ENCODE peak calls at places on chromosomes 2 and 18, in six cellular contexts. V is CD8-positive, alpha-beta T cell; I is AG04450; Q is fibroblast of lung; Z is breast epithelium; F is AG04449. U is an unnamed sample.

GRCh38 chr2:80269806-80270205 is 34.7 kb downstream of the LRRTM1 start:
- DNase-seq in Z (no peak), F (no peak), V (no peak), I (no peak), Q (no peak), U (no peak)

GRCh38 chr2:13009027-13009426 is 292.3 kb downstream of the TRIB2 start:
- DNase-seq in Z (no peak), F (peak; percentile 4), Q (peak; percentile 18), I (no peak), V (no peak), U (no peak)

GRCh38 chr2:14540003-14540402 is 92.5 kb upstream of the LRATD1 start:
- DNase-seq in F (no peak), V (no peak), I (no peak), Z (no peak), Q (peak; percentile 58), U (no peak)

GRCh38 chr2:114661926-114662670 is 219.7 kb downstream of the DPP10 start:
- DNase-seq in F (no peak), Z (peak; percentile 47), V (no peak), Q (no peak), I (no peak), U (no peak)

GRCh38 chr2:152330235-152330866 is 4.6 kb upstream of the FMNL2 start:
- DNase-seq in F (no peak), Z (no peak), V (no peak), I (no peak), Q (no peak), U (no peak)

GRCh38 chr18:48540329-48541025 is 1.6 kb downstream of the CTIF start:
- DNase-seq in V (no peak), Z (peak; percentile 59), I (no peak), Q (peak; percentile 47), F (no peak), U (no peak)

GRCh38 chr2:238286095-238286494 is 2.3 kb downstream of the PER2 start:
- DNase-seq in Q (no peak), V (no peak), F (no peak), I (no peak), Z (no peak), U (no peak)

GRCh38 chr2:230330206-230330605 is 3.2 kb downstream of the SP140L start:
- DNase-seq in V (no peak), Q (no peak), Z (no peak), I (no peak), F (no peak), U (no peak)

GRCh38 chr2:43737097-43737854 is 36.6 kb upstream of the DYNC2LI1 start:
- DNase-seq in I (peak; percentile 53), Q (peak; percentile 72), V (no peak), Z (no peak), F (peak; percentile 82), U (peak; percentile 76)

GRCh38 chr18:5498452-5498851 is 45.3 kb downstream of the EPB41L3 start:
- DNase-seq in I (no peak), V (no peak), Q (no peak), F (no peak), Z (no peak), U (no peak)

GRCh38 chr2:1314254-1314653 is 99.0 kb upstream of the TPO start:
- DNase-seq in Z (no peak), V (no peak), Q (no peak), F (no peak), I (no peak), U (no peak)

GRCh38 chr18:76814256-76814655 is 8.1 kb upstream of the ZNF236 start:
- DNase-seq in F (no peak), V (no peak), Z (no peak), Q (no peak), I (no peak), U (no peak)

GRCh38 chr2:230956827-230957755 is 32.0 kb upstream of the GPR55 start:
- DNase-seq in Q (peak; percentile 20), F (no peak), Z (no peak), V (no peak), I (no peak), U (no peak)

GRCh38 chr18:44896817-44897216 is 216.1 kb downstream of the SETBP1 start:
- DNase-seq in I (no peak), V (no peak), Z (no peak), Q (no peak), F (no peak), U (no peak)

GRCh38 chr2:11873346-11873745 is 126.9 kb downstream of the LPIN1 start:
- DNase-seq in V (no peak), Q (peak; percentile 50), Z (no peak), F (no peak), I (no peak), U (no peak)

GRCh38 chr18:65938592-65939372 is 188.0 kb downstream of the CDH7 start:
- DNase-seq in I (no peak), F (no peak), Q (peak; percentile 31), Z (no peak), V (no peak), U (no peak)

GRCh38 chr2:40213071-40213470 is 238.8 kb downstream of the SLC8A1 start:
- DNase-seq in V (no peak), F (no peak), I (no peak), Z (no peak), Q (peak; percentile 46), U (no peak)

GRCh38 chr2:73938761-73939352 is 12.2 kb downstream of the DGUOK start:
- DNase-seq in Q (peak; percentile 49), I (peak; percentile 23), Z (no peak), V (no peak), F (peak; percentile 54), U (peak; percentile 49)

GRCh38 chr2:126656311-126657145 is 570 bp downstream of the GYPC start:
- DNase-seq in Z (no peak), I (no peak), F (no peak), Q (peak; percentile 58), V (no peak), U (no peak)

GRCh38 chr18:26429535-26429934 is 118.8 kb downstream of the KCTD1 start:
- DNase-seq in F (peak; percentile 49), Z (no peak), V (no peak), Q (peak; percentile 86), I (peak; percentile 50), U (peak; percentile 62)

GRCh38 chr18:63306819-63307554 is 12.6 kb downstream of the BCL2 start:
- DNase-seq in Q (no peak), Z (no peak), V (no peak), I (no peak), F (no peak), U (no peak)

GRCh38 chr2:168171069-168171762 is 76.2 kb downstream of the STK39 start:
- DNase-seq in Z (no peak), F (no peak), Q (no peak), I (no peak), V (no peak), U (no peak)

GRCh38 chr2:17355608-17356329 is 162.5 kb downstream of the RAD51AP2 start:
- DNase-seq in F (no peak), Z (no peak), V (no peak), Q (peak; percentile 23), I (no peak), U (no peak)

DNA sequence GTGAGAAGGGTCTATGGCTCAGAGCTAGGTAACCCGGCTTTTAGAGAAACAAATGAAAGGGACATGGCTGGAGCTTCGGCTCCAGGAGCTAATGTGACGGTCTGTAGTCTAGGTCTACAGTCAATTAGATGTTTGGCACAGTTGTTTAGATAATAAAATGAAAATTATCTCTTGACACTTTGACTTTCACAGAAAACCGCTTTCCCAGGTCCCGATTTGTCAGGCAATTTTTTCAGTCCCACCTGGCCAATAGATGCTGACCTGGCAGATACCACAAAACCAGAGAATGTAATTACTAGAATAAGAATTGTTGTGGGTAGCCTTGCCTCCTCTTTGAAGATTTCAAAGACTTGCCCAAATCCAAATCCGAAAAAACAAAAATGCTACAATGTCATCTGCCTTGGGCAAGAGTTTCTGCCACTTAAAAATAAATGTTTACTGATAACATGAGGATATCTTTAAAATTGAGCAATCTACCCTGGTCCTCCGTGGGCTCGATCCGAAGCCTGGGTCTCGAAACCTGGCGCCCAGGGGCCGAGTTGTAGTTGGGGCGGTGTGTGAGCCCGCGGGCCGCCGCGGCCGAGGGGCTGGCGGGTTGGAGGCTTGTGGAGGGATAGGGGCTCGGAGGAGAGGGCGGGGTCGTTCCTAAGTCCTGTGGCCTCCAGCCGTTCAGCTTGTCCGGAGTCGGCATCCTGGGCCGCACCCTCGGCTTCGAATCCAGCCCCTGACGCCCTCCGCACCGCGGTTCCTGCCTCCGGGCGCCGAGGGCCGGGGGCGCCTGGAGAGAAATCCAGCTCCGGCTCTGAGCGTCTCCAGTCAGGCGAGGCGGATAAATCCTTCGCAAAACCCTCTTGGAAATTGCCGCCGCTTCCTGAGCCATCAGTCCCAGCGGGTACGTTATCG is 2.3 kb downstream of the EMX1 start:
- DNase-seq in Z (no peak), I (no peak), F (no peak), Q (peak; percentile 22), V (no peak), U (no peak)
- H3K4me3 ChIP-seq in Z (peak overlapping the region; percentile 26), I (no peak overlapping the region), F (no peak overlapping the region), Q (no peak overlapping the region), V (peak overlapping the region; percentile 35), U (no peak overlapping the region)

DNA sequence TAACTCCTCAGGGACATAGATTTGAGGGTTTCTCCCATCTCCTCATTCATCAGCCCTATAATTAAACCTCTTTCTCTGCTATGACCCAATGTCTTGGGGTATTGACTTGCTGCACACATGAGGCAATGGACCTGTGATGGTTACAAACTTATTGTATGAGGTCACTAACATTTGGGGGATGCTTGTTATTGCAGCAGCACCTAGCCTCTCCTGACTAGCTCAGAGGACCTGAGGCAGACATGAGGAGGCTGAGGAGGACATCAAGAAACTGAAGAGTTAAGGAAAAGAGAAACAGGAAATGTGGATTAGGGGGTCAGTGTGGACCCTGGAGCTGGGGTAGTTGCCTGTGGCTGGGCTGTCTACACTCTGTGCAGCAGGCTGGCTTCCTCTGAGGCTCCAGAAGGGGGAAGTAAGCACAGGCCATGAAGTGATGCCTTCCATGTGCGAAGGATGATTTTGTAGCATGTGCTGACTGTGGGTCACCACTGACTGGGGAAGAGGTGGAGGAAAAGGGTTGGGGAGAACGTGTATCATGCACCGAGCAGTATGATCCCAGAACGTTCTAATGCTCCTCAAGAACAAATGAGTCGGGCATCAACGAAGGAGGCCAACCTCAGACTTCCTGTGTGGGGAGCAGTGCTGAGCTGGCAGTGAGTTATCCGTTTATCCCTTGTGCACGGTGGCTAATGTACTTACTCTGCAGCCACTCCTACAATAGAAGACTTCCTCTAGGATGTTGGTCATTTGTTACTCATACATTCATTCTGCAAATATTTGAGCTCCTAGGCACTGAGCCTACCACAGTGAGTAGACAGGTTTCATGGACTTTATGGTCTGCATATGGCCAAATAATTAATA is 42.1 kb upstream of the RFX8 start:
- DNase-seq in Z (no peak), I (no peak), F (peak; percentile 62), V (no peak), Q (peak; percentile 82), U (peak; percentile 83)
- H3K4me3 ChIP-seq in Z (no peak overlapping the region), I (no peak overlapping the region), F (no peak overlapping the region), V (no peak overlapping the region), Q (no peak overlapping the region), U (no peak overlapping the region)

GRCh38 chr18:67513285-67513684 is 3.2 kb downstream of the DSEL start:
- DNase-seq in Z (no peak), Q (peak; percentile 7), F (no peak), V (no peak), I (no peak), U (no peak)
- H3K4me3 ChIP-seq in Z (no peak overlapping the region), Q (peak overlapping the region; percentile 89), F (no peak overlapping the region), V (no peak overlapping the region), I (no peak overlapping the region), U (no peak overlapping the region)

GRCh38 chr2:104856086-104856972 is 2.4 kb downstream of the POU3F3 start:
- DNase-seq in I (no peak), Z (no peak), V (no peak), F (no peak), Q (no peak), U (no peak)
- H3K4me3 ChIP-seq in I (no peak overlapping the region), Z (no peak overlapping the region), V (no peak overlapping the region), F (no peak overlapping the region), Q (no peak overlapping the region), U (no peak overlapping the region)

U was measured in AG09309.